ENCODE peak calls at places on chromosomes 16 and 17, in four cellular contexts. A is IMR-90, T is natural killer cell, L is heart left ventricle. N is an unnamed sample.

GRCh38 chr17:50514936-50515702 is 6.9 kb downstream of the MYCBPAP start:
- DNase-seq in A (no peak), T (no peak), L (peak), N (no peak)

GRCh38 chr17:51487947-51488346 is 227.6 kb downstream of the UTP18 start:
- DNase-seq in A (no peak), T (no peak), L (no peak), N (no peak)

GRCh38 chr16:57802635-57803412 is 533 bp upstream of the KIFC3 start:
- DNase-seq in A (peak), T (no peak), L (no peak), N (no peak)

GRCh38 chr17:70913086-70913485 is 743.8 kb downstream of the KCNJ2 start:
- DNase-seq in A (peak), T (no peak), L (no peak), N (no peak)

GRCh38 chr17:47742319-47743181 is 9.5 kb downstream of the TBX21 start:
- DNase-seq in A (no peak), T (no peak), L (no peak), N (no peak)

GRCh38 chr16:83004868-83005652 is 378.3 kb downstream of the CDH13 start:
- DNase-seq in A (no peak), T (no peak), L (no peak), N (no peak)

GRCh38 chr16:86789621-86790051 is 211.3 kb downstream of the FOXL1 start:
- DNase-seq in A (peak), T (no peak), L (no peak), N (no peak)

GRCh38 chr16:67181346-67181745 is 2.4 kb downstream of the MATCAP1 start:
- DNase-seq in A (peak), T (no peak), L (no peak), N (no peak)

GRCh38 chr17:75738218-75738802 is 17.1 kb downstream of the ITGB4 start:
- DNase-seq in A (peak), T (no peak), L (no peak), N (peak)

GRCh38 chr16:27401768-27402568 is at the start of gene IL21R:
- DNase-seq in A (peak), T (peak), L (peak), N (peak)

GRCh38 chr17:17042851-17043667 is 802 bp downstream of the MPRIP start:
- DNase-seq in A (peak), T (peak), L (peak), N (no peak)

GRCh38 chr16:22673463-22673862 is 140.5 kb upstream of the HS3ST2 start:
- DNase-seq in A (no peak), T (no peak), L (no peak), N (no peak)

GRCh38 chr17:44501866-44502265 is 1.3 kb downstream of the GPATCH8 start:
- DNase-seq in A (peak), T (no peak), L (no peak), N (no peak)

GRCh38 chr17:3665834-3666233 is 2.5 kb downstream of the TAX1BP3 start:
- DNase-seq in A (no peak), T (no peak), L (peak), N (no peak)

GRCh38 chr17:50889528-50890118 is 23.5 kb upstream of the TOB1 start:
- DNase-seq in A (no peak), T (no peak), L (no peak), N (no peak)

GRCh38 chr16:83814654-83814985 is 6.8 kb downstream of the HSBP1 start:
- DNase-seq in A (no peak), T (no peak), L (no peak), N (no peak)

GRCh38 chr16:80776856-80777255 is 27.5 kb downstream of the CDYL2 start:
- DNase-seq in A (no peak), T (no peak), L (no peak), N (no peak)

GRCh38 chr16:2028620-2029220 is 2.0 kb downstream of the NHERF2 start:
- DNase-seq in A (no peak), T (no peak), L (no peak), N (no peak)

GRCh38 chr17:81349397-81350319 is 45.6 kb upstream of the BAHCC1 start:
- DNase-seq in A (no peak), T (no peak), L (no peak), N (no peak)

GRCh38 chr16:57196276-57196675 is 10.1 kb downstream of the RSPRY1 start:
- DNase-seq in A (no peak), T (no peak), L (no peak), N (no peak)

DNA sequence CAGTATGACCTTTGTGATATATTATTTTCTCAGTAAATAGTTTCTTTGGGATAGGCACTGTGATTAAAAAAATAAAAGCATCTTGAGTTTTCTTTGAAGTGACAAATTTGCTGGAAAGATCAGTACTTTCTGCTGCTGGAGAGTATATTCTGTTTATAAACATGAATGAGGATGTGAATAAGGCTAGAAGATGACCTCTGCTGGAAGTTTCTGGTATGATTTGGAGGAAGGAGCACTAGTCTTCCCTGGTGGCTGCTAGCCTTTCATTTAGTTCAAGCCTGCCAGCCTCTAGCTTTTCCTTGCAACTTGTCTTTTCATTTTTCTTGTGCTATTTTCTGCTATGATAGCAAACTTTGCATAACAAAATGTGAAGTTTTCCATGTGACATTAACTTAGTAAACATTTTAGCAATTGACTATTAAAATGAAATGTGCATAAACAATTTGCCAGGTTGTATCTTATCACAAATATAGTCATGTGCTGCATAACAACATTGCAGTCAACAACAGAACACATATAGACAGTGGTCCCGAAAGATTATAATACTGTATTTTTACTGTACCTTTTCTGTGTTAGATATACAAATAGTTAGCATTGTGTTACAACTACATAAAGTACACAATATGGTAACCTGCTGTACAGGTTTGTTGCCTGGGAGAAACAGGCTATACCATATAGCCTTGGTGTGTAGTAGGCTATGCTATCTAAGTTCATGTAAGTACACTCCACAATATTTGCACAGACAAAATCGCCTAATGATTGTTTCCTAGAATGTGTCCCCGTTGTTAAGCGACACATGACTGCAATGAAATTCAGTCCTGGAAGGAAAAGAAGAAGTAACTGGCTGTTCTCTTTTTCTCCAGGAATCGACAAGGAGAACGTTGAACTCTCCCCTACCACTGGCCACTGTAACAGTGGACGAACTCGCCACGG is 18.1 kb upstream of the RAB11FIP4 start:
- DNase-seq in A (peak), T (no peak), L (no peak), N (no peak)
- TF ChIP-seq CTCF in A (peak), T (peak), L (peak), N (peak)

GRCh38 chr16:13770436-13770835 is 149.5 kb upstream of the ERCC4 start:
- DNase-seq in A (no peak), T (no peak), L (no peak), N (no peak)

GRCh38 chr16:13772782-13773181 is 147.2 kb upstream of the ERCC4 start:
- DNase-seq in A (no peak), T (no peak), L (no peak), N (no peak)

GRCh38 chr16:13766334-13766733 is 153.6 kb upstream of the ERCC4 start:
- DNase-seq in A (no peak), T (no peak), L (no peak), N (no peak)

GRCh38 chr16:13767215-13767614 is 152.7 kb upstream of the ERCC4 start:
- DNase-seq in A (no peak), T (no peak), L (no peak), N (no peak)
- TF ChIP-seq CTCF in A (no peak), T (no peak), L (no peak), N (no peak)

GRCh38 chr17:63685021-63685420 is 14.9 kb downstream of the LIMD2 start:
- DNase-seq in A (no peak), T (no peak), L (no peak), N (no peak)

GRCh38 chr17:63682441-63682840 is 17.5 kb downstream of the LIMD2 start:
- DNase-seq in A (no peak), T (no peak), L (no peak), N (no peak)

GRCh38 chr17:63680700-63681099 is 19.2 kb downstream of the LIMD2 start:
- DNase-seq in A (no peak), T (no peak), L (no peak), N (no peak)

GRCh38 chr17:63681530-63681929 is 18.4 kb downstream of the LIMD2 start:
- DNase-seq in A (no peak), T (no peak), L (peak), N (no peak)

GRCh38 chr17:63682981-63683380 is 16.9 kb downstream of the LIMD2 start:
- DNase-seq in A (no peak), T (no peak), L (no peak), N (no peak)
- TF ChIP-seq CTCF in A (no peak), T (no peak), L (no peak), N (no peak)

GRCh38 chr16:720507-720989 is 398 bp upstream of the ANTKMT start:
- DNase-seq in A (peak), T (no peak), L (peak), N (no peak)

GRCh38 chr16:720990-721764 is at the start of gene ANTKMT:
- DNase-seq in A (peak), T (peak), L (peak), N (no peak)

GRCh38 chr16:718389-718788 is 2.6 kb upstream of the ANTKMT start:
- DNase-seq in A (no peak), T (no peak), L (no peak), N (no peak)

GRCh38 chr16:718922-719321 is 2.0 kb upstream of the ANTKMT start:
- DNase-seq in A (no peak), T (no peak), L (no peak), N (no peak)

DNA sequence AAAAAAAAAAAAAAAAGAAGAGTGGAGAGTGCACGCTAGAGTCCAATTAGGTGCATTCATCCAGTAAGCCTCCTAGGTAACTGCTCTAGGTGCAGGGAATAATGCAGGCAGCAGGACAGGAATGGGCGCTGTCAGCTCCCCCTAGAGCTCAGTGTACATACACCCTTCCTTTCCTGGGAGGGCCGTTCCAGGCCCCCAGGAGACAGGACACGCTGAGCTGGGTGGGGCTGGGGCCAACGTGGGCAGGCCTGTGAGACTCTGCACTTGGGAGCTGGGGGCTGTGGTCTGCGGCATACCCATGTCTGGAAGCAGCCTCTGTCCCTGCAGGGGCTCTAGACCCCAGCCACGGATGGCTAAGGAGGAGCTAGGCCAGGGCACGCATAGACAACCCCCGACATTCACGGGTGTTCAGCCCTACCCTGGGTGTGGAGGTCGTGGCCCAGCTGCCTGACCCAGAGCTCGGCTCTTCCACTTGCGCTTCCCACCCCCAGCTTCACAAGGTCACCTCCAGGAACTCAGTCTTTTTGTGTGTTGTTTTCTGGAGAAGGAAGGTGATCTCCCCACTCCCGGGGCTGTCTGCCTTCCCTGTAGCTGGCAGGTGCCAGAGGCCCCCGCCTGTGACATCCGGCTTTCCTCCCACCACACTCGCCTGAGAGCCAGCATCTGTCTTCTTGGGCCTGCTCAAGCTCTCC is 985 bp upstream of the ANTKMT start:
- DNase-seq in A (no peak), T (no peak), L (no peak), N (no peak)
- TF ChIP-seq CTCF in A (peak), T (no peak), L (no peak), N (no peak)

GRCh38 chr16:63697736-63698135 is 1424.1 kb downstream of the CDH11 start:
- DNase-seq in A (no peak), T (no peak), L (no peak), N (no peak)
- TF ChIP-seq CTCF in A (no peak), T (no peak), L (no peak), N (no peak)

GRCh38 chr17:38864636-38865398 is 5.0 kb upstream of the LASP1 start:
- DNase-seq in A (peak), T (no peak), L (peak), N (no peak)
- TF ChIP-seq CTCF in A (peak), T (no peak), L (no peak), N (no peak)

GRCh38 chr16:5062790-5063765 is 2.7 kb downstream of the C16orf89 start:
- DNase-seq in A (no peak), T (no peak), L (no peak), N (peak)
- TF ChIP-seq CTCF in A (no peak), T (no peak), L (no peak), N (no peak)